ENCODE peak calls at places on chromosomes 1 and 21, in six cellular contexts. H is small intestine, K is fibroblast of lung, D is neuronal stem cell, L is heart right ventricle, X is uterus. N is an unnamed sample.

GRCh38 chr1:218538341-218538740 is 193.2 kb downstream of the TGFB2 start:
- DNase-seq in H (no peak), K (peak; percentile 45), D (no peak), L (no peak), X (no peak), N (no peak)

GRCh38 chr21:45873418-45873817 is 108.2 kb upstream of the COL6A1 start:
- DNase-seq in H (no peak), K (no peak), D (no peak), L (no peak), X (no peak), N (no peak)

GRCh38 chr1:12414444-12415238 is 184.8 kb downstream of the VPS13D start:
- DNase-seq in H (no peak), K (no peak), D (no peak), L (no peak), X (no peak), N (no peak)

GRCh38 chr1:147600119-147601111 is 59.1 kb downstream of the BCL9 start:
- DNase-seq in H (no peak), K (peak; percentile 39), D (no peak), L (no peak), X (peak; percentile 55), N (peak; percentile 17)

GRCh38 chr1:99481391-99481996 is 164.4 kb upstream of the PALMD start:
- DNase-seq in H (peak; percentile 43), K (peak; percentile 77), D (peak; percentile 37), L (no peak), X (peak; percentile 33), N (peak; percentile 76)

GRCh38 chr1:41501581-41501980 is 17.1 kb upstream of the EDN2 start:
- DNase-seq in H (peak; percentile 95), K (no peak), D (no peak), L (no peak), X (no peak), N (no peak)

GRCh38 chr1:54335396-54336056 is 70.7 kb downstream of the SSBP3 start:
- DNase-seq in H (no peak), K (peak; percentile 95), D (no peak), L (peak; percentile 47), X (peak; percentile 87), N (peak; percentile 97)

GRCh38 chr1:193614275-193614674 is 427.9 kb upstream of the B3GALT2 start:
- DNase-seq in H (no peak), K (no peak), D (no peak), L (no peak), X (no peak), N (no peak)

GRCh38 chr1:92485374-92486250 is 1.1 kb downstream of the GFI1 start:
- DNase-seq in H (peak; percentile 51), K (no peak), D (peak; percentile 40), L (peak; percentile 24), X (no peak), N (peak; percentile 58)

GRCh38 chr1:153509729-153510354 is 25.9 kb downstream of the S100A6 start:
- DNase-seq in H (peak; percentile 71), K (no peak), D (no peak), L (peak; percentile 30), X (no peak), N (no peak)

GRCh38 chr1:5287178-5288155 is 633.1 kb downstream of the AJAP1 start:
- DNase-seq in H (no peak), K (no peak), D (no peak), L (no peak), X (no peak), N (no peak)
- H3K27ac ChIP-seq in H (no peak overlapping the region), K (no peak overlapping the region), D (no peak overlapping the region), L (no peak overlapping the region), X (no peak overlapping the region), N (no peak overlapping the region)

GRCh38 chr1:43608789-43609188 is 41.2 kb upstream of the KDM4A start:
- DNase-seq in H (no peak), K (no peak), D (no peak), L (no peak), X (no peak), N (no peak)

GRCh38 chr1:43605157-43605556 is 44.8 kb upstream of the KDM4A start:
- DNase-seq in H (no peak), K (no peak), D (no peak), L (no peak), X (no peak), N (no peak)

GRCh38 chr1:43605761-43606160 is 44.2 kb upstream of the KDM4A start:
- DNase-seq in H (no peak), K (no peak), D (no peak), L (no peak), X (no peak), N (no peak)

GRCh38 chr1:43604192-43604591 is 45.8 kb upstream of the KDM4A start:
- DNase-seq in H (no peak), K (no peak), D (no peak), L (no peak), X (no peak), N (no peak)

GRCh38 chr1:43606624-43607023 is 43.3 kb upstream of the KDM4A start:
- DNase-seq in H (no peak), K (no peak), D (no peak), L (no peak), X (no peak), N (no peak)
- H3K36me3 ChIP-seq in H (peaks cover 4% of the 10 kb centered on the region), K (peaks cover 17% of the 10 kb centered on the region), D (peaks cover 69% of the 10 kb centered on the region), L (no peaks in the 10 kb centered on the region), X (no peaks in the 10 kb centered on the region), N (peaks cover 33% of the 10 kb centered on the region)

DNA sequence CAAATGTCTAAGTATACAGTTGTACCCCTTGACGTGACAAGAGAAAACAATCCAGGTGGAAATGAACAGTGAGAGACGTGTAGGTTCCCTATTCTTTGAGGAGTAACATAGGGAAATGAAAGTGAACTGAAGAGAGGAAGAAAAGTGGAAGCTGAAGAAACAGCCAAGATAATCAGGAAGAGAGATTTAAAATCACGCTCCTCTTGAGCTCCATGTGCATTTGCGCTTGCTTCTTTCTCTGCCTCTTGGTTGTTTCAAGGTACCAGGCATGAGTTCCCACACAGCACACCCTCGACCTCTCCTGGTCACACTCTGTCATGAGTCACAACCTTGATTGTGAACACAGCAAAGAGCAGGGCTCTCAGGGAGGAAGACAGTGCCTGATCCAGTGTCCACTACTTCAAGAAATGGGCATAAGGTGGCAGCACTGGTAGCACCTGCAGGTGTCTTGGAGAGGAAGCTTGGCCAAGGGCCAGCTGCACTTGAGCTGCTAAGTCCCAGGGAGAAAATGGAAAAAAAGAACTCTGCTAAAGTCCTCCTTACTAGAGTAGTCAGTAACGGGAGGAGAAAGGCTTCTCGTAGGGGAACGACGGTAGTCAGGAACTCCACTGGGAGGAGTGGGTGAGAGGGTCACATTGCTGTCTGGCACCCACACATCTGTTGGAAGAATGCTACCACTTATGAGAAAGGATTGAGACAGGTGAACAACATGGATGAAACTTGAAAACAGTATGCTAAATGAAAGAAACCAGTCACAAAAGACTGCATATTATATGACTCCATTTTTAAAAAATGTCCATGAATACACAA is 18.3 kb upstream of the ARID1A start:
- DNase-seq in H (peak; percentile 98), K (peak; percentile 69), D (no peak), L (peak; percentile 63), X (peak; percentile 84), N (peak; percentile 77)
- H3K27ac ChIP-seq in H (peak overlapping the region; percentile 8), K (no peak overlapping the region), D (no peak overlapping the region), L (peak overlapping the region; percentile 51), X (peak overlapping the region; percentile 45), N (peak overlapping the region; percentile 15)

GRCh38 chr1:184709418-184709817 is 45.2 kb downstream of the EDEM3 start:
- DNase-seq in H (no peak), K (no peak), D (no peak), L (no peak), X (no peak), N (no peak)
- H3K36me3 ChIP-seq in H (peaks cover 8% of the 10 kb centered on the region), K (peaks cover 4% of the 10 kb centered on the region), D (peaks cover 4% of the 10 kb centered on the region), L (peaks cover 10% of the 10 kb centered on the region), X (no peaks in the 10 kb centered on the region), N (peaks cover 86% of the 10 kb centered on the region)

GRCh38 chr1:94650301-94650700 is 108.7 kb upstream of the F3 start:
- DNase-seq in H (no peak), K (no peak), D (no peak), L (no peak), X (no peak), N (no peak)
- H3K27ac ChIP-seq in H (no peak overlapping the region), K (no peak overlapping the region), D (no peak overlapping the region), L (no peak overlapping the region), X (no peak overlapping the region), N (no peak overlapping the region)

GRCh38 chr1:239829535-239829934 is 262.1 kb upstream of the FMN2 start:
- DNase-seq in H (no peak), K (no peak), D (no peak), L (no peak), X (no peak), N (no peak)

GRCh38 chr1:239835946-239836345 is 255.7 kb upstream of the FMN2 start:
- DNase-seq in H (no peak), K (no peak), D (no peak), L (no peak), X (no peak), N (no peak)

GRCh38 chr1:239831577-239832355 is 259.9 kb upstream of the FMN2 start:
- DNase-seq in H (no peak), K (no peak), D (no peak), L (no peak), X (no peak), N (no peak)

DNA sequence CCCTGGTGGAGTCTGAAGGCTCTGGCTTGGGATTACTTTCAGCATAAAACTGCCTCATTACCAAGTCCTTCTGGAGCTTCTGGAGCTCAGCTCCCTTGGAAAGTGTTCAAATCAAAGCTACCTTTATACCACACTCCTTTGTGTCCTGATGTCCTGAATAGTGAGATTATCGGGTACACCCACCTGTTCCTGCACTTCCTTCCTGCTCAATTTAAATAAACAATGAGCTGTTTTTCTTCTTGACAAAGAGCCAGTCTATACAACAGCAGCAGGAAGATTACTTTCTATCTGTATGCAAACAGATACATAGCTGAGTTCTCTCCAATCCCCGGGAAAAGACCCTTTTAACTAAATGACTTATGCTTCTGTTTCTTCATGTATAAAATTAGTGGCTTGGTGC is 258.0 kb upstream of the FMN2 start:
- DNase-seq in H (peak; percentile 25), K (no peak), D (no peak), L (no peak), X (no peak), N (no peak)
- H3K36me3 ChIP-seq in H (no peaks in the 10 kb centered on the region), K (no peaks in the 10 kb centered on the region), D (no peaks in the 10 kb centered on the region), L (no peaks in the 10 kb centered on the region), X (no peaks in the 10 kb centered on the region), N (no peaks in the 10 kb centered on the region)

DNA sequence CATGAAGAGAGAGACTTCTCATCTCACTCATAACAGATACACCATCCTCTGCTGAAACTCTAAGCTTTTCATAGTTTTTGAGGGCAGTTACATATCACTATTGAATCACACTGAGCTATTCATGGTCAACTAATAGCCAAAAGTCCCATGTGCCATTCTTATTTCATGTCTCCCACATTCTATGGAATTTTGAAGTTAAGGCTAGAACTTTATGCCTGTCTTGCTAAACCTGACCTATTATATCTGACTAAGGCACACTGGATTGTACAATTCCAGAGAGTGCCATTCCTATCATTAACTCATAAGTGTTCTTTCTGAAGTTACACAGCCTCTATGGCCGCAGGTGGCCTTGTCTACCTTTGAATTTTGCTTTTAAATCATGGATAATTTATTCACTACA is 254.3 kb downstream of the PTPRC start:
- DNase-seq in H (no peak), K (no peak), D (no peak), L (no peak), X (no peak), N (no peak)
- H3K27ac ChIP-seq in H (no peak overlapping the region), K (no peak overlapping the region), D (no peak overlapping the region), L (no peak overlapping the region), X (no peak overlapping the region), N (no peak overlapping the region)

DNA sequence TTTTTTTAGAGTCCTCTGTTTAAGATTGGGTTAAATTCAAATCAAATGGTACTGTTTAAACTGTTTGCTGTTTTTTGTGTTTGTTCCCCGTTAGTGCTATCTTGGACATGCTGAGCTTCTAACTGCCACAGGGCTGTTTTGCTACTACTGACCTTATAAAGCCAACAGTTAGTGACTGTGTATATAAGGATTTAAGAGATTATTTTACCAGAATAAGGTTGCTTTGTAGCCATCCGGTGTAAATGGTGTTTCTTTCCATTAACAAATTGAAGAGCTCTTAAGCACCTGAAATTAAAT is 37.0 kb downstream of the ZNF281 start:
- DNase-seq in H (no peak), K (no peak), D (no peak), L (no peak), X (no peak), N (no peak)
- H3K36me3 ChIP-seq in H (no peaks in the 10 kb centered on the region), K (no peaks in the 10 kb centered on the region), D (no peaks in the 10 kb centered on the region), L (no peaks in the 10 kb centered on the region), X (no peaks in the 10 kb centered on the region), N (no peaks in the 10 kb centered on the region)

N was measured in cardiac muscle cell.